ENCODE peak calls at places on chromosomes 1 and 21, in seven cellular contexts. R, K, X, S, P, T and F are unnamed samples.
A peak's percentile ranks its signal among the peaks of the same experiment; 100 is the strongest.

GRCh38 chr1:51915958-51916357 is 37.4 kb upstream of the NRDC start:
- DNase-seq in R (no peak), K (no peak), X (no peak), S (no peak), P (no peak), T (no peak), F (no peak)

GRCh38 chr1:197892684-197893083 is 9.7 kb upstream of the C1orf53 start:
- DNase-seq in R (no peak), K (no peak), X (no peak), S (no peak), P (no peak), T (no peak), F (no peak)

GRCh38 chr21:26659181-26659580 is 86.1 kb upstream of the CYYR1 start:
- DNase-seq in R (no peak), K (no peak), X (no peak), S (no peak), P (no peak), T (no peak), F (no peak)

GRCh38 chr1:99595441-99595840 is 50.5 kb upstream of the PALMD start:
- DNase-seq in R (no peak), K (no peak), X (no peak), S (no peak), P (no peak), T (no peak), F (no peak)

GRCh38 chr1:167910530-167910929 is 3.4 kb downstream of the ADCY10 start:
- DNase-seq in R (no peak), K (no peak), X (no peak), S (no peak), P (no peak), T (no peak), F (no peak)

GRCh38 chr1:65195495-65196417 is 47.8 kb downstream of the AK4 start:
- DNase-seq in R (peak; percentile 96), K (no peak), X (no peak), S (no peak), P (peak; percentile 89), T (no peak), F (no peak)

GRCh38 chr1:2112280-2112701 is 62.1 kb downstream of the PRKCZ start:
- DNase-seq in R (no peak), K (no peak), X (no peak), S (no peak), P (no peak), T (no peak), F (no peak)

GRCh38 chr1:228035844-228036243 is 29.0 kb downstream of the WNT3A start:
- DNase-seq in R (no peak), K (no peak), X (no peak), S (no peak), P (no peak), T (peak; percentile 3), F (no peak)

GRCh38 chr1:17745564-17745955 is 9.6 kb upstream of the ACTL8 start:
- DNase-seq in R (no peak), K (no peak), X (no peak), S (no peak), P (no peak), T (no peak), F (no peak)

GRCh38 chr21:45447821-45448220 is 42.9 kb downstream of the COL18A1 start:
- DNase-seq in R (no peak), K (no peak), X (no peak), S (no peak), P (no peak), T (no peak), F (no peak)

GRCh38 chr1:224175615-224176014 is 7.4 kb upstream of the DEGS1 start:
- DNase-seq in R (peak; percentile 38), K (no peak), X (no peak), S (no peak), P (peak; percentile 5), T (no peak), F (peak; percentile 85)

GRCh38 chr1:164768619-164769018 is 209.6 kb downstream of the PBX1 start:
- DNase-seq in R (no peak), K (no peak), X (no peak), S (peak; percentile 12), P (no peak), T (no peak), F (no peak)

GRCh38 chr1:112759228-112759627 is 44.1 kb upstream of the PPM1J start:
- DNase-seq in R (no peak), K (no peak), X (no peak), S (no peak), P (no peak), T (no peak), F (no peak)

GRCh38 chr1:47223921-47224675 is 7.9 kb downstream of the TAL1 start:
- DNase-seq in R (no peak), K (no peak), X (no peak), S (peak; percentile 9), P (no peak), T (no peak), F (peak; percentile 39)

GRCh38 chr1:59085101-59085500 is 211.8 kb upstream of the FGGY start:
- DNase-seq in R (no peak), K (no peak), X (no peak), S (no peak), P (no peak), T (no peak), F (no peak)

GRCh38 chr1:51327386-51327785 is 3.0 kb downstream of the TTC39A start:
- DNase-seq in R (peak; percentile 37), K (no peak), X (no peak), S (no peak), P (peak; percentile 47), T (no peak), F (no peak)

GRCh38 chr1:216849141-216849540 is 125.9 kb upstream of the ESRRG start:
- DNase-seq in R (no peak), K (no peak), X (no peak), S (no peak), P (no peak), T (no peak), F (no peak)

GRCh38 chr1:9062846-9063245 is 6.6 kb downstream of the SLC2A5 start:
- DNase-seq in R (no peak), K (no peak), X (no peak), S (no peak), P (no peak), T (no peak), F (no peak)

GRCh38 chr1:17668638-17669175 is 86.4 kb upstream of the ACTL8 start:
- DNase-seq in R (no peak), K (no peak), X (no peak), S (no peak), P (no peak), T (no peak), F (no peak)

GRCh38 chr21:35220301-35220700 is 171.2 kb upstream of the RUNX1 start:
- DNase-seq in R (no peak), K (no peak), X (no peak), S (no peak), P (no peak), T (no peak), F (no peak)

GRCh38 chr1:166972827-166973226 is 2.5 kb downstream of the ILDR2 start:
- DNase-seq in R (no peak), K (no peak), X (no peak), S (no peak), P (no peak), T (no peak), F (no peak)

GRCh38 chr1:81729818-81730217 is 70.9 kb upstream of the ADGRL2 start:
- DNase-seq in R (no peak), K (no peak), X (no peak), S (no peak), P (no peak), T (no peak), F (no peak)

DNA sequence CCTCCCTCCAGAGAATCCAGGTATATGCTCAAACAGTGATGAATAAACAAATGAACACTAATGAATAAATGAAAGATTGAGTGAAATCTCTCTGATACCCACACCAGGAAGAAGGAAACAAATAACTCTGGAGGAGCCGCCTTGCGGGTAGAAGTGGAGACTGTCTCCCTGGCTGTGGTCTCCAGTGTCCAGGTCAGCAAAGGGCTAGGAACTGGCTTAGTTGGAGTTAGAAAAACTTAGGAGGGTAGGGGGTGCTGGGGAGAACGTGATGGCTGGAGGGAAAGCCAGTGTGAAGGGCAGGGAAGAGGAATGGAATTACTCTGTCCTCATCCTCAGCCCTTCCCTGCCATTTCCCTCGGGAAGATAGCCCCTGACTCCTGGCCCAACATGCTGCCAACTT is 537 bp downstream of the RHBDL2 start:
- DNase-seq in R (no peak), K (no peak), X (no peak), S (no peak), P (no peak), T (no peak), F (no peak)
- H3K4me3 ChIP-seq in R (no peak overlapping the region), K (peak overlapping the region; percentile 61), X (no peak overlapping the region), S (peak overlapping the region; percentile 31), P (peak overlapping the region; percentile 28), T (peak overlapping the region; percentile 55), F (peak overlapping the region; percentile 35)

GRCh38 chr1:44238651-44239050 is 25.4 kb downstream of the DMAP1 start:
- DNase-seq in R (no peak), K (no peak), X (no peak), S (no peak), P (no peak), T (no peak), F (no peak)

GRCh38 chr1:44237721-44238457 is 24.6 kb downstream of the DMAP1 start:
- DNase-seq in R (peak; percentile 36), K (no peak), X (peak; percentile 26), S (peak; percentile 92), P (peak; percentile 25), T (no peak), F (peak; percentile 93)

GRCh38 chr1:44239337-44239960 is 26.2 kb downstream of the DMAP1 start:
- DNase-seq in R (peak; percentile 46), K (no peak), X (no peak), S (peak; percentile 68), P (peak; percentile 34), T (no peak), F (peak; percentile 61)

GRCh38 chr1:44240802-44241671 is 27.8 kb downstream of the DMAP1 start:
- DNase-seq in R (no peak), K (no peak), X (no peak), S (no peak), P (no peak), T (no peak), F (no peak)

GRCh38 chr1:44239961-44240371 is 26.7 kb downstream of the DMAP1 start:
- DNase-seq in R (no peak), K (no peak), X (no peak), S (peak; percentile 61), P (no peak), T (no peak), F (no peak)
- H3K27ac ChIP-seq in R (peak overlapping the region; percentile 85), K (no peak overlapping the region), X (no peak overlapping the region), S (peak overlapping the region; percentile 81), P (no peak overlapping the region), T (peak overlapping the region; percentile 75), F (peak overlapping the region; percentile 69)

DNA sequence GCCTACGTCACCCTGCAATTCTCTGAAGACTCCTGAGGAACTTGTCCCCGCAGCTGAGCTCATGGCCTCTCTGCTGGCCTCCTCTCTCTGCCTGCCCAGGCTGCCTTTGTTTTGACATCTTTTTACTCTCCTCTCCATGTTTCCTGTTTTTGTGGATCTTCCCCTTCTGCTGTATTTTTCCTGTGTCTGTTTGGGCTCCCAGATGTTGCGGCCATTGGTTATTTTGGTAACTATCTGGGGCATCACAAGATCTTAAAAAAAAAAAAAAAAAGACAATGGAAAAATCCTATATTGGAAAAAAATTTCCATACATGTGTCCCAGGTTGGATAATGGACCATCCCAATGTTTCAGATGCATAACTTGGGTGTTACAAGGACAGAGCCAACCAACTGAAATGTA is 280.7 kb downstream of the RPS6KC1 start:
- DNase-seq in R (no peak), K (no peak), X (no peak), S (no peak), P (no peak), T (no peak), F (no peak)
- H3K4me3 ChIP-seq in R (no peak overlapping the region), K (no peak overlapping the region), X (no peak overlapping the region), S (no peak overlapping the region), P (no peak overlapping the region), T (no peak overlapping the region), F (no peak overlapping the region)

GRCh38 chr1:201741763-201742342 is 87.1 kb upstream of the IPO9 start:
- DNase-seq in R (no peak), K (no peak), X (no peak), S (no peak), P (no peak), T (no peak), F (no peak)
- H3K27ac ChIP-seq in R (peak overlapping the region; percentile 100), K (no peak overlapping the region), X (no peak overlapping the region), S (peak overlapping the region; percentile 33), P (no peak overlapping the region), T (peak overlapping the region; percentile 41), F (no peak overlapping the region)